ENCODE peak calls at places on chromosomes 3 and 15, in eight cellular contexts. N is H4, P is NAMALWA, J is LHCN-M2, E is NCI-H1436, M is body of pancreas, R is sigmoid colon, W is HFFc6. C is an unnamed sample.

GRCh38 chr3:97347780-97348179 is 416.8 kb upstream of the ARL6 start:
- DNase-seq in J (no peak), N (no peak), P (no peak), E (no peak), R (no peak), W (no peak), M (no peak), C (no peak)

GRCh38 chr3:88180398-88180999 is 30.7 kb downstream of the C3orf38 start:
- DNase-seq in J (peak), M (no peak), P (peak), E (no peak), N (peak), R (no peak), W (peak), C (peak)

GRCh38 chr3:153348457-153349137 is 186.6 kb downstream of the RAP2B start:
- DNase-seq in P (no peak), E (no peak), J (no peak), W (no peak), N (no peak), R (no peak), M (no peak), C (no peak)

GRCh38 chr3:177185035-177185574 is 12.2 kb downstream of the TBL1XR1 start:
- DNase-seq in W (no peak), E (no peak), J (no peak), R (no peak), N (no peak), M (no peak), P (no peak), C (no peak)

GRCh38 chr15:44023176-44023575 is 171.9 kb downstream of the FRMD5 start:
- DNase-seq in E (no peak), N (no peak), M (no peak), P (peak), R (no peak), W (no peak), J (no peak), C (no peak)

GRCh38 chr3:136889947-136890346 is 27.9 kb downstream of the NCK1 start:
- DNase-seq in J (no peak), R (no peak), P (no peak), E (no peak), N (no peak), M (no peak), W (no peak), C (no peak)

GRCh38 chr15:78054971-78055370 is 22.5 kb downstream of the TBC1D2B start:
- DNase-seq in P (no peak), W (no peak), R (no peak), E (no peak), N (no peak), M (peak), J (peak), C (no peak)

GRCh38 chr3:58564456-58565160 is 12.6 kb downstream of the FAM107A start:
- DNase-seq in M (no peak), J (peak), E (no peak), N (peak), P (no peak), R (no peak), W (peak), C (peak)

GRCh38 chr3:10340046-10340445 is 19.1 kb upstream of the SEC13 start:
- DNase-seq in P (no peak), J (no peak), R (no peak), M (no peak), N (no peak), W (no peak), E (no peak), C (no peak)

GRCh38 chr3:40719660-40720287 is 195.0 kb downstream of the ZNF621 start:
- DNase-seq in R (no peak), J (peak), W (no peak), M (peak), N (no peak), P (no peak), E (no peak), C (peak)

GRCh38 chr3:73143821-73144237 is 82.4 kb downstream of the EBLN2 start:
- DNase-seq in P (no peak), M (no peak), N (peak), W (no peak), E (no peak), J (peak), R (no peak), C (peak)